ENCODE peak calls at places on chromosomes 3 and 15, in ten cellular contexts. F is fibroblast of pulmonary artery, O is PC-9, Z is astrocyte of the spinal cord, I is heart right ventricle, V is NT2/D1, A is psoas muscle, Y is AG04450, H is bronchial epithelial cell, X is OCI-LY7. B is an unnamed sample.

GRCh38 chr3:171001957-171002694 is 24.4 kb downstream of the SLC2A2 start:
- DNase-seq in F (peak), Y (no peak), I (no peak), H (peak), O (peak), A (no peak), Z (peak), X (no peak), V (no peak), B (peak)

GRCh38 chr3:132843851-132844565 is 121.8 kb upstream of the NPHP3 start:
- DNase-seq in O (no peak), H (no peak), X (no peak), I (no peak), F (no peak), V (peak), A (no peak), Y (no peak), Z (no peak), B (no peak)

GRCh38 chr3:62203152-62203551 is 170.2 kb downstream of the FEZF2 start:
- DNase-seq in I (no peak), O (no peak), F (no peak), X (no peak), Z (no peak), H (no peak), A (no peak), Y (no peak), V (no peak), B (no peak)

GRCh38 chr3:197611255-197611654 is 55.5 kb upstream of the BDH1 start:
- DNase-seq in O (no peak), F (no peak), V (no peak), I (no peak), A (no peak), X (no peak), Z (no peak), Y (no peak), H (no peak), B (no peak)

GRCh38 chr3:127701281-127701792 is 28.6 kb downstream of the ABTB1 start:
- DNase-seq in I (peak), V (no peak), Z (no peak), O (no peak), H (no peak), Y (no peak), A (peak), F (no peak), X (no peak), B (no peak)

GRCh38 chr3:105899528-105899927 is 30.7 kb upstream of the CBLB start:
- DNase-seq in Z (peak), V (no peak), X (no peak), O (peak), A (no peak), F (peak), Y (no peak), H (peak), I (no peak), B (no peak)

GRCh38 chr3:128786434-128787020 is 60.5 kb downstream of the RAB7A start:
- DNase-seq in I (no peak), F (peak), A (no peak), X (no peak), Y (no peak), H (no peak), V (no peak), O (no peak), Z (no peak), B (no peak)

GRCh38 chr3:197175503-197175902 is 122.9 kb downstream of the DLG1 start:
- DNase-seq in H (no peak), X (no peak), F (no peak), Z (no peak), A (no peak), O (no peak), V (no peak), I (no peak), Y (no peak), B (no peak)

GRCh38 chr15:71807125-71807629 is 3.2 kb upstream of the NR2E3 start:
- DNase-seq in V (peak), O (no peak), Y (no peak), H (no peak), I (no peak), Z (no peak), A (no peak), F (no peak), X (no peak), B (no peak)

GRCh38 chr15:25805006-25805405 is 58.1 kb downstream of the ATP10A start:
- DNase-seq in Y (no peak), A (no peak), X (no peak), H (no peak), F (no peak), O (no peak), V (no peak), Z (no peak), I (no peak), B (peak)

GRCh38 chr15:82810863-82811421 is 1.5 kb downstream of the WHAMM start:
- DNase-seq in F (peak), A (no peak), Z (no peak), I (no peak), H (peak), O (no peak), X (peak), V (no peak), Y (no peak), B (no peak)

GRCh38 chr3:120182613-120183524 is 88.6 kb upstream of the GSK3B start:
- DNase-seq in A (no peak), H (peak), V (no peak), Y (no peak), X (peak), F (peak), O (peak), Z (peak), I (peak), B (peak)

GRCh38 chr3:14124223-14124614 is 451 bp downstream of the CHCHD4 start:
- DNase-seq in Y (no peak), Z (no peak), H (no peak), F (peak), I (peak), A (peak), O (no peak), V (no peak), X (peak), B (peak)

GRCh38 chr3:179098388-179099077 is 26.9 kb upstream of the ZMAT3 start:
- DNase-seq in Z (peak), Y (peak), O (no peak), H (peak), F (peak), I (no peak), V (no peak), X (no peak), A (no peak), B (no peak)

GRCh38 chr15:64673866-64674265 is 101.5 kb downstream of the RBPMS2 start:
- DNase-seq in F (no peak), Y (no peak), V (no peak), O (no peak), H (no peak), Z (no peak), X (no peak), A (no peak), I (no peak), B (no peak)

GRCh38 chr15:82737975-82738374 is 28.3 kb upstream of the AP3B2 start:
- DNase-seq in V (no peak), O (peak), H (peak), X (no peak), I (no peak), A (no peak), F (no peak), Z (no peak), Y (no peak), B (no peak)

GRCh38 chr3:31246293-31247062 is 286.2 kb upstream of the STT3B start:
- DNase-seq in X (no peak), A (no peak), V (no peak), I (no peak), H (no peak), Y (no peak), O (no peak), Z (no peak), F (no peak), B (no peak)

GRCh38 chr3:181956122-181956521 is 244.4 kb downstream of the SOX2 start:
- DNase-seq in H (no peak), V (no peak), I (no peak), F (no peak), Z (no peak), O (no peak), X (peak), Y (no peak), A (no peak), B (no peak)

GRCh38 chr15:74620636-74621545 is 5.3 kb downstream of the CLK3 start:
- DNase-seq in V (peak), H (peak), F (peak), A (peak), Z (peak), I (peak), Y (no peak), X (peak), O (peak), B (peak)

GRCh38 chr3:13644341-13645082 is 95.6 kb downstream of the FBLN2 start:
- DNase-seq in V (no peak), A (no peak), Y (no peak), H (peak), I (no peak), O (no peak), F (no peak), X (no peak), Z (peak), B (no peak)

GRCh38 chr15:75647370-75648155 is at the start of gene SNX33:
- DNase-seq in I (peak), Z (peak), V (peak), X (peak), Y (no peak), F (peak), H (peak), O (peak), A (peak), B (peak)

GRCh38 chr3:134330895-134331810 is 43.1 kb downstream of the AMOTL2 start:
- DNase-seq in Y (no peak), A (peak), F (peak), X (no peak), I (no peak), Z (peak), H (peak), V (peak), O (peak), B (peak)

GRCh38 chr3:79140718-79141117 is 627.1 kb downstream of the ROBO1 start:
- DNase-seq in V (no peak), F (peak), Y (peak), O (no peak), A (no peak), H (peak), I (no peak), Z (peak), X (no peak), B (no peak)

DNA sequence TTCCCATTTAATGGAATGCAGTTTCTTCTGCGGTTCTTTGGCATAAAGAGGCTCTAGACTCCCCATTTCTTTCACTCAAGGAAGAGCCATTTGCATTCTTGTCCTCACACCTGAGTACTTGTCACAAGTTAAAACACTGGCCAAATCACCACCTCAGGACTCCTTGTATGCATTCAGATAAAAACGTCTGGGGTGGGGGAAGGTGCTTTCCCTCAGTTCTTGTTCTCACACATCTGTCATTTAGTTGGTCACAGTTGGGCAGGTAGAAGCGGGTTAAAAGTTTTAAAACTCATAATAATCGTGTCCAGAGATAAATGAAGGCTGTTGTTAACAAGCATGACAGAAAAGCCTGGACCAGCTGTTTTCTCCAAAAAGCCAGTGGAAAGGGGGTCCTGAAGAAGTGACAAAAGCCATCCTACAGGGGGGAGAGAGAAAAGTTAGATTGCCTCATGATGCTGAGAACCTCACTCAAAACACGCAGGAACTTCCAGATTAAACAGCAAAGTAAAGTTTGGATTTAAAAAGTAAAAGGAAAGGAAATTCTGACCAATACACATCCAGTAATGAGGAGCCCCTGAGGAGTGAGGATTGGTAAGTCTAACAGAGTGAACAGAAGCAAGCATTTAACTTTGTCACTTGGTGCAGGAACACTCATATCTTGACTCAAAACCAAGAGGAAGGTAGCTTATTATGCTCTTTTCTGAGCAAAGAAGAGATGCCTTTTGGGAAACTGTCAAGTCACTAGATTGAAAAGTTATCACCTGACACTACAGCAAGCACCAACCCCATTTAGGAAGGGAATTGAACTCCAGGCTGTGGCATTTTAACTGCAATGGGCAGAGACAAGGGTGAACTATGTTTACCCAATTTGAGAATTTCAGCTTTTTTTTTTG is 2.8 kb downstream of the BCL2L10 start:
- DNase-seq in X (peak), Z (no peak), F (no peak), V (no peak), H (no peak), O (no peak), Y (no peak), I (no peak), A (no peak), B (no peak)
- H3K4me3 ChIP-seq in X (no peak), Z (no peak), F (no peak), V (no peak), H (no peak), O (no peak), Y (no peak), I (no peak), A (no peak), B (no peak)

GRCh38 chr15:40353697-40354096 is 2.9 kb downstream of the PHGR1 start:
- DNase-seq in H (no peak), Y (no peak), O (no peak), V (no peak), I (no peak), X (no peak), Z (no peak), A (peak), F (no peak), B (no peak)
- H3K4me3 ChIP-seq in H (no peak), Y (no peak), O (no peak), V (no peak), I (no peak), X (no peak), Z (no peak), A (no peak), F (no peak), B (no peak)

GRCh38 chr3:71421475-71421819 is 162.1 kb downstream of the FOXP1 start:
- DNase-seq in Z (no peak), I (no peak), A (no peak), F (no peak), V (no peak), H (no peak), Y (no peak), O (no peak), X (peak), B (no peak)
- H3K4me3 ChIP-seq in Z (no peak), I (no peak), A (no peak), F (no peak), V (no peak), H (no peak), Y (no peak), O (no peak), X (peak), B (no peak)

DNA sequence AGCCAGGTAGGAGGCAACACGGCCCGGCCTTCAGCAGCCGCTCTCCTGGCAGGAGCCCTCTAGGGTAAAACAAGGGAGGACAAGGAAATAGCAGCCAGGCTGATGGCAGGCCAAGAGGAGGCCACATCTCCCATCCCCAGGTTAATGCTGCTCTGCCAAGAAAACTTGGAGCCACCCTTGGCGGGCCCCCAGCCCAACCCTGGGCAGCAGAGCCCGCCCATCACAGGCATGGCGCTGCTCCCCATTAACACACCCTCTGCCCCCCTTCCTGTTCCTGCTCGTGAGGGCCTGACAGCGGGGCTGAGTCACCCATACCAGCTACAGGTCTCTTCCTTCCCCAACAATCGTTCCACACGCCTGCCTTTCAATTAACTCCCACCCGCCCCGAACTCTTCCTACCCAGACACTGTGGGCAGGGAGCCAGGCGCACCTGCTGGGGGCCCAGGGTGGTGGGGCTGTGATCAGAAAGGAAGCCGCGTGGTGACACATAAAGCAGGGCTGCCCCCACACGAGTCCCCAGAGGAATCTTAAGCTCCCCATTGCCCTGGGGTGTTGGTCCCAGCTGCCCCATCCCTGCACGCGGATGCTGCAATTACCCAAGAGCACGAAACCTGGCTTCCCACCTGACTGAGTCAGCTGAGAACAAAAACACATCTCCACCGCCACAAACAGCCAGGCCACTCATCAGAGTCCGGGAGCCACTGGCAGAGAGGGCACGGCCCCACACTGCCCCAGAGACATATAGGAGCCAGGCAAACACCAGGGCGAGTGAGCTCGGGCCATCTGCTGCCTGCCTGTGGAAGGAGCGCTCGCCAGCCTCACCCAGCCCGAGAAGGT is at the start of gene C15orf62:
- DNase-seq in Y (no peak), H (peak), A (no peak), F (peak), O (peak), Z (peak), X (peak), V (no peak), I (no peak), B (peak)
- H3K4me3 ChIP-seq in Y (no peak), H (peak), A (no peak), F (no peak), O (peak), Z (no peak), X (peak), V (no peak), I (no peak), B (no peak)

GRCh38 chr15:29522373-29523276 is 253.0 kb upstream of the NSMCE3 start:
- DNase-seq in H (peak), I (no peak), O (no peak), Y (no peak), Z (no peak), V (peak), X (no peak), F (no peak), A (no peak), B (no peak)
- H3K4me3 ChIP-seq in H (no peak), I (no peak), O (no peak), Y (no peak), Z (no peak), V (no peak), X (no peak), F (no peak), A (no peak), B (no peak)

GRCh38 chr3:36944012-36944640 is 728 bp downstream of the TRANK1 start:
- DNase-seq in V (no peak), I (peak), O (no peak), X (peak), A (peak), Y (no peak), H (peak), Z (peak), F (peak), B (peak)

GRCh38 chr3:36943601-36944000 is 1.3 kb downstream of the TRANK1 start:
- DNase-seq in X (no peak), A (no peak), Y (no peak), I (no peak), F (no peak), Z (no peak), O (no peak), H (no peak), V (no peak), B (no peak)

GRCh38 chr3:36942632-36943248 is 2.1 kb downstream of the TRANK1 start:
- DNase-seq in O (no peak), Z (no peak), A (no peak), Y (no peak), H (no peak), F (no peak), X (no peak), V (no peak), I (no peak), B (no peak)

GRCh38 chr3:36945326-36945980 is 599 bp upstream of the TRANK1 start:
- DNase-seq in F (no peak), I (no peak), A (no peak), Y (no peak), Z (no peak), V (no peak), O (no peak), X (no peak), H (no peak), B (no peak)

DNA sequence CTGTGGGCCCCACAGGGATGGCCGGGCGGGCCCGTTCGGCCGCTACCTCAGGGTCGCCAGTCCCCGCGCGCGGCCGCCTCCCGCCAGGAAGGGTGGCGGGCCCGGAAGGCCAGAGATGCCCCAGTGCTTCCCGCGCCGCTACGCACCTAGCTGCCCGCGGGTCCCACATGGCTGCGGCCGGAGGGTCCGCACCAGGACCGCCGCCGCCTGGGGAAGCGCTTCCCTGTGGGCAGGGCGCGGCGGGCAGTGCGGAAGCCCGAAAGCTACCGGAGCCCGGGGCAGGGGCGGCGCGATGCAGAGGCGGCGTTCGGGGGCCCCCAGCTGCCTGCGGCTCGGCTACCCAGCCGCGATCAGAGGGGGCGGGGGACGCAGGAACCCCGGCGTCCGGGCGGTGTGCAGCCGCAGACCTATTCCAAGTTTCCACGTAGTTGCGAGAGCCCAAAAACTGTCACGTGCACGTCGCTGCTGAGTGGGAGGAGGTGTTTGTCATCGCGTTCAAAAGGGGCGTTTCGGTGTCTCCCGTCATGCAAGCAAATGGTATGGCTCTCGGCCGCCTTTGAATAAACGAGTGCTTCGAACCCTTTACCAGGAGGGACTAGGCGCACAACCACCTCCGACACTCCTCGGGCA is at the start of gene TRANK1:
- DNase-seq in X (peak), A (peak), H (no peak), Y (no peak), O (no peak), Z (peak), V (no peak), F (peak), I (peak), B (peak)
- H3K4me3 ChIP-seq in X (peak), A (peak), H (peak), Y (peak), O (peak), Z (peak), V (peak), F (peak), I (peak), B (peak)

GRCh38 chr15:94230886-94231727 is at the start of gene MCTP2:
- DNase-seq in Y (peak), O (peak), A (peak), F (peak), I (peak), V (peak), H (peak), Z (peak), X (peak), B (peak)

GRCh38 chr15:94229591-94230365 is 1.6 kb upstream of the MCTP2 start:
- DNase-seq in I (no peak), Y (no peak), A (no peak), H (peak), Z (no peak), X (no peak), V (no peak), O (no peak), F (no peak), B (no peak)

GRCh38 chr15:94230436-94230885 is 900 bp upstream of the MCTP2 start:
- DNase-seq in A (no peak), O (peak), H (peak), X (no peak), I (no peak), Y (no peak), F (no peak), V (no peak), Z (no peak), B (no peak)

DNA sequence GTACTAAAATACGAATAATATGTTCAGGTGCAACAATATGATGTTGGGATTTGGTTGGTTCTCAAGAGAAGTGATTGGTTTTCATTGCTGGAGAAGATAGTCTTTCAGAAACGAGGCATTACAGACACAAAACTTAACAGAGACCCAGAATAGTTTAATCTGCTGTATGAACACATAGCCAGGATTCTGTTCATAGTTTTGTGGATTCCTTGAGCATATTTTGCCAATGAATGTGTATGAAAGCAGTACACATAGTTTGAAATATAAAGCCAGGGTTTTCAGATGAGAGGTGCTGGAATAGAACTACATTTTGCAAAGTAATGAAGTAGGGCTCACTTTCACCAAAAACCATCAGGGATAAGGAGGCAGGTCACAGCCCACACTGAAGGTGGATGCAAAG is 5.7 kb upstream of the MCTP2 start:
- DNase-seq in X (no peak), Y (no peak), O (no peak), H (no peak), F (no peak), I (no peak), A (no peak), V (no peak), Z (no peak), B (no peak)
- H3K4me3 ChIP-seq in X (no peak), Y (no peak), O (no peak), H (no peak), F (no peak), I (no peak), A (no peak), V (no peak), Z (no peak), B (no peak)

B was measured in MG63.